ENCODE peak calls at places on chromosomes 5 and 9, in ten cellular contexts. O is endodermal cell, W is NB4, F is ovary, M is fibroblast of lung, E is RWPE2, I is AG09309, J is choroid plexus epithelial cell, A is Calu3, T is GM12865. R is an unnamed sample.

GRCh38 chr9:120892748-120893584 is 16.0 kb upstream of the PHF19 start:
- DNase-seq in O (no peak), W (peak; percentile 95), F (no peak), M (peak; percentile 75), E (no peak), I (peak; percentile 49), J (peak; percentile 72), A (no peak), T (peak; percentile 92), R (peak; percentile 70)

GRCh38 chr5:74889523-74890105 is 23.4 kb upstream of the FAM169A start:
- DNase-seq in O (no peak), W (no peak), F (no peak), M (no peak), E (no peak), I (no peak), J (no peak), A (no peak), T (peak; percentile 63), R (no peak)

GRCh38 chr9:111992523-111992922 is 95.9 kb downstream of the UGCG start:
- DNase-seq in O (no peak), W (no peak), F (no peak), M (peak; percentile 20), E (no peak), I (no peak), J (peak; percentile 85), A (peak; percentile 21), T (peak; percentile 81), R (peak; percentile 69)

GRCh38 chr9:12350775-12351174 is 342.4 kb upstream of the TYRP1 start:
- DNase-seq in O (no peak), W (no peak), F (no peak), M (no peak), E (no peak), I (no peak), J (no peak), A (no peak), T (no peak), R (no peak)

GRCh38 chr9:95772320-95773060 is 103.0 kb upstream of the ERCC6L2 start:
- DNase-seq in O (peak; percentile 84), W (no peak), F (peak; percentile 78), M (peak; percentile 94), E (no peak), I (peak; percentile 66), J (peak; percentile 63), A (peak; percentile 15), T (no peak), R (no peak)

GRCh38 chr5:169176686-169177430 is 124.1 kb downstream of the SLIT3 start:
- DNase-seq in O (no peak), W (no peak), F (no peak), M (no peak), E (no peak), I (no peak), J (no peak), A (no peak), T (no peak), R (no peak)

GRCh38 chr5:103389846-103390245 is 131.3 kb downstream of the MACIR start:
- DNase-seq in O (no peak), W (no peak), F (no peak), M (no peak), E (no peak), I (no peak), J (no peak), A (no peak), T (no peak), R (no peak)

GRCh38 chr5:59656351-59657254 is 236.9 kb downstream of the PDE4D start:
- DNase-seq in O (no peak), W (peak; percentile 32), F (no peak), M (no peak), E (no peak), I (no peak), J (peak; percentile 50), A (no peak), T (peak; percentile 21), R (no peak)

DNA sequence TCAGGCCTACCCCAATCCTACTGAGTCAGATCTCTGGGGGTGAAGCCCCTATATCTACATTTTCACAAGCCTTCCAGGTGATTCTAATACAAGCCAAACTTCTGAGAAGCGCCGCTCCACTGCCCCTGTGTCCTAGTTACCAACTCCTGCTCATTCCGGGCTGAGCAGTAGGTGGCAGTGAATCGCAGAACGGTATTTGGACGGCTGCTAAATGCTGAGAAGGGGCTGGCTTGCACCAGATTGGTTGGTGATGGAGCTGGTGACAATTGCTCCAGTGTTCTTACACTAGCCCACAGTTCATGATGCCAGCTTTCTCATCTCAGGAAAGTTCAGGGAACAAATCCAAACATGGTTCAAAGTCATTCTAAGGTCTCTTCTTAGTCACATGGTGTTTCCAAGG is 31.1 kb upstream of the FGF1 start:
- DNase-seq in O (peak; percentile 92), W (peak; percentile 68), F (no peak), M (peak; percentile 62), E (no peak), I (no peak), J (peak; percentile 79), A (peak; percentile 70), T (peak; percentile 66), R (peak; percentile 37)
- TF ChIP-seq CTCF in O (peak; percentile 69), W (peak; percentile 69), F (no peak), M (peak; percentile 72), E (no peak), I (peak; percentile 76), J (peak; percentile 86), A (peak; percentile 38), T (peak; percentile 54), R (peak; percentile 34)

DNA sequence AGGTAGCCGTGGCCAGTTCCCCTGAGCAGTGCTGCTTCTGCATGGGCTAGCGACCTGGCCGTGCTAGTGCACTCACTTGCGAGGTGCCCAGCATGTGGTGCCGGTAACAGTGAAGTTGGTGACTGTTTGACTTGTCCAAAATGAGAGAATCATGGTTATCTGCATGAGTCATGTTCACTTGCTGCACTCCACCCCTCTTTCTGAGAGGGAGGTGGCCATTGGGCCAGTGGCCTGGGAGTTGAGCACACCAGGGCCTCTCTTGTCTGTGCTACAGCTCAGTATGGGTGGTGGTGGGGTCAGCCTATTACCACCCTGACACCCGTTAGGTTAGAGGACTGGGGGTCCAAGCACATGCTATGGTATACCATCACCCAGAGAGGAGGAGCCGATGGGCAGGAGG is 55.4 kb upstream of the GARNL3 start:
- DNase-seq in O (peak; percentile 28), W (no peak), F (no peak), M (no peak), E (no peak), I (no peak), J (no peak), A (no peak), T (no peak), R (no peak)
- TF ChIP-seq CTCF in O (no peak), W (no peak), F (no peak), M (no peak), E (no peak), I (no peak), J (no peak), A (no peak), T (no peak), R (no peak)

GRCh38 chr5:132138260-132138659 is 64.7 kb downstream of the CSF2 start:
- DNase-seq in O (no peak), W (no peak), F (no peak), M (peak; percentile 74), E (no peak), I (no peak), J (peak; percentile 26), A (no peak), T (peak; percentile 22), R (no peak)

GRCh38 chr5:132136906-132137305 is 63.3 kb downstream of the CSF2 start:
- DNase-seq in O (no peak), W (no peak), F (no peak), M (peak; percentile 96), E (no peak), I (peak; percentile 61), J (peak; percentile 41), A (no peak), T (no peak), R (no peak)

GRCh38 chr5:132132138-132132537 is 58.5 kb downstream of the CSF2 start:
- DNase-seq in O (no peak), W (no peak), F (no peak), M (peak; percentile 83), E (no peak), I (no peak), J (no peak), A (no peak), T (no peak), R (no peak)

GRCh38 chr5:132130918-132131715 is 57.5 kb downstream of the CSF2 start:
- DNase-seq in O (no peak), W (no peak), F (no peak), M (no peak), E (no peak), I (no peak), J (no peak), A (no peak), T (no peak), R (no peak)

DNA sequence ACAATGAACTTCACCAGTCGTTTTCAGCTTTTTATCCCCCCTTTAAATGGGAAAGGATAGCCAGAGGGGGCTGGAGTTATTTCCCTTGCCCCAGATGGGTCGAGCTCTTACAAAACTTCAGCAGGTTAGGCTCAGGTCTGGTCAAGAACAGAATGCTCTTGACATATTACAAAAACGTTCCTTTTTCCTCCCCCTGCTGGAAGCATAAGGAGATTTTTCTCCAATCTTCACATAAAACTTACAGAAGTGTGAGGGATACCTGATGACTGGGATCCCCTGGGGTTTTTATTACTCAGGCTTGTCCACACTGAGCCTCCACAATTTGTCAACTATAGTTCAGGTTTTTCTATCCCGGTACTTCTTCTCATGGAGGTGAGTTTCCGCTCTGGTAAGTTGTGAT is 60.8 kb downstream of the CSF2 start:
- DNase-seq in O (no peak), W (peak; percentile 4), F (no peak), M (peak; percentile 20), E (no peak), I (no peak), J (peak; percentile 64), A (peak; percentile 25), T (peak; percentile 37), R (no peak)
- TF ChIP-seq CTCF in O (peak; percentile 65), W (no peak), F (no peak), M (peak; percentile 18), E (peak; percentile 59), I (peak; percentile 43), J (peak; percentile 63), A (peak; percentile 51), T (peak; percentile 10), R (peak; percentile 5)

GRCh38 chr9:131555841-131556673 is 10.7 kb downstream of the PRRT1B start:
- DNase-seq in O (no peak), W (no peak), F (no peak), M (no peak), E (peak; percentile 47), I (no peak), J (no peak), A (no peak), T (no peak), R (no peak)

GRCh38 chr9:131554865-131555351 is 9.6 kb downstream of the PRRT1B start:
- DNase-seq in O (peak; percentile 67), W (no peak), F (no peak), M (no peak), E (peak; percentile 52), I (no peak), J (no peak), A (no peak), T (no peak), R (no peak)

GRCh38 chr9:131557855-131558548 is 12.7 kb downstream of the PRRT1B start:
- DNase-seq in O (peak; percentile 53), W (no peak), F (no peak), M (no peak), E (no peak), I (no peak), J (no peak), A (no peak), T (no peak), R (no peak)

GRCh38 chr9:131562032-131562959 is 17.0 kb downstream of the PRRT1B start:
- DNase-seq in O (peak; percentile 40), W (no peak), F (no peak), M (no peak), E (no peak), I (no peak), J (peak; percentile 57), A (peak; percentile 46), T (no peak), R (no peak)

GRCh38 chr9:131559416-131560000 is 14.2 kb downstream of the PRRT1B start:
- DNase-seq in O (no peak), W (no peak), F (no peak), M (no peak), E (no peak), I (no peak), J (no peak), A (no peak), T (no peak), R (no peak)
- TF ChIP-seq CTCF in O (no peak), W (no peak), F (no peak), M (no peak), E (no peak), I (no peak), J (no peak), A (no peak), T (no peak), R (no peak)